ENCODE peak calls at places on chromosomes 11 and 22, in four cellular contexts. I, P, Q and X are unnamed samples.

GRCh38 chr11:102934735-102935134 is 20.8 kb downstream of the MMP13 start:
- DNase-seq in I (no peak), P (no peak), Q (no peak), X (no peak)

GRCh38 chr22:36356708-36357694 is 30.8 kb downstream of the MYH9 start:
- DNase-seq in I (no peak), P (peak; percentile 84), Q (no peak), X (no peak)

GRCh38 chr11:120043323-120043945 is 94.5 kb downstream of the TRIM29 start:
- DNase-seq in I (no peak), P (no peak), Q (peak; percentile 2), X (no peak)

GRCh38 chr22:37211853-37212173 is 464 bp downstream of the SSTR3 start:
- DNase-seq in I (no peak), P (peak; percentile 11), Q (no peak), X (no peak)

GRCh38 chr11:6746086-6746618 is 25.6 kb downstream of the OR2AG2 start:
- DNase-seq in I (no peak), P (peak; percentile 57), Q (peak; percentile 23), X (no peak)

GRCh38 chr11:34860034-34860433 is 56.1 kb downstream of the APIP start:
- DNase-seq in I (no peak), P (no peak), Q (no peak), X (no peak)

GRCh38 chr11:100638648-100639047 is 48.4 kb upstream of the ARHGAP42 start:
- DNase-seq in I (no peak), P (no peak), Q (no peak), X (no peak)

GRCh38 chr11:78720281-78720989 is 145.8 kb upstream of the NARS2 start:
- DNase-seq in I (no peak), P (no peak), Q (no peak), X (no peak)

GRCh38 chr22:42959472-42960145 is 55.3 kb downstream of the PACSIN2 start:
- DNase-seq in I (peak; percentile 79), P (no peak), Q (peak; percentile 67), X (peak; percentile 62)

GRCh38 chr11:2268911-2269600 is 1.3 kb downstream of the ASCL2 start:
- DNase-seq in I (peak; percentile 17), P (peak; percentile 47), Q (peak; percentile 48), X (peak; percentile 50)

GRCh38 chr11:132942611-132943324 is 589.5 kb downstream of the OPCML start:
- DNase-seq in I (no peak), P (no peak), Q (no peak), X (no peak)

GRCh38 chr11:86497836-86498235 is 123.1 kb downstream of the CCDC81 start:
- DNase-seq in I (no peak), P (no peak), Q (no peak), X (no peak)
- TF ChIP-seq CTCF in I (no peak), P (no peak), Q (no peak), X (no peak)

GRCh38 chr11:117969160-117969991 is 16.8 kb upstream of the IL10RA start:
- DNase-seq in I (no peak), P (no peak), Q (no peak), X (no peak)
- H3K4me1 ChIP-seq in I (peaks cover 63% of the 10 kb centered on the region), P (peaks cover 46% of the 10 kb centered on the region), Q (no peaks in the 10 kb centered on the region), X (no peaks in the 10 kb centered on the region)

GRCh38 chr22:20792966-20793332 is 19.0 kb downstream of the SERPIND1 start:
- DNase-seq in I (no peak), P (no peak), Q (no peak), X (no peak)
- TF ChIP-seq CTCF in I (no peak), P (no peak), Q (no peak), X (no peak)

DNA sequence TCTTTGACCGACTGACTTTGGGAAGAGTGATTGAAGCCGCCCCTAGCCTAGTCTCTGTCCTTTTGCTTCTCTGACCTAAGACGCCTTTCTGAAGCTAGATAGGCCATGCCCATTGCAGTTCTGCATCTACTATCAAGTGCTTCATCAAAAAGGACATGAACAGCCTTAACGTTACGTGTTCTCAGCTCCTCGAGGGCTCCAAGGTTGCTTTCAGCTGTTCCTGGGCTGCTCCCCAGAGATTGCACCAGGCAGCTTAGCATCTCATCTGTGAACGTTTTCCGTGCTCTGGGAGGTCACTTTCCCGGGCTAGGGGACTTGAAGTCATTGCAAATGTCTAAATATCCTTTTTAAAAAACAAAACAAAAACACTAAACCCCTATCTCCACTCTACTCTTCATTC is 13.9 kb downstream of the MICAL2 start:
- DNase-seq in I (no peak), P (no peak), Q (no peak), X (no peak)
- H3K4me1 ChIP-seq in I (peaks cover 93% of the 10 kb centered on the region), P (peaks cover 5% of the 10 kb centered on the region), Q (peaks cover 47% of the 10 kb centered on the region), X (no peaks in the 10 kb centered on the region)

GRCh38 chr22:33018232-33018864 is 39.8 kb downstream of the SYN3 start:
- DNase-seq in I (peak; percentile 53), P (no peak), Q (peak; percentile 40), X (peak; percentile 53)
- TF ChIP-seq CTCF in I (peak; percentile 93), P (peak; percentile 61), Q (peak; percentile 89), X (peak; percentile 66)

GRCh38 chr11:75325713-75326438 is 25.6 kb downstream of the ARRB1 start:
- DNase-seq in I (peak; percentile 45), P (peak; percentile 34), Q (no peak), X (peak; percentile 69)

GRCh38 chr11:75324740-75325139 is 26.7 kb downstream of the ARRB1 start:
- DNase-seq in I (no peak), P (no peak), Q (no peak), X (no peak)

GRCh38 chr11:75330279-75330678 is 21.2 kb downstream of the ARRB1 start:
- DNase-seq in I (no peak), P (no peak), Q (no peak), X (no peak)

GRCh38 chr11:75326439-75326810 is 25.0 kb downstream of the ARRB1 start:
- DNase-seq in I (no peak), P (no peak), Q (no peak), X (no peak)

GRCh38 chr11:75328426-75329277 is 22.8 kb downstream of the ARRB1 start:
- DNase-seq in I (peak; percentile 79), P (peak; percentile 79), Q (peak; percentile 71), X (peak; percentile 65)
- H3K4me1 ChIP-seq in I (peaks cover 69% of the 10 kb centered on the region), P (peaks cover 60% of the 10 kb centered on the region), Q (peaks cover 21% of the 10 kb centered on the region), X (peaks cover 9% of the 10 kb centered on the region)

GRCh38 chr11:108497317-108498045 is 703 bp downstream of the POGLUT3 start:
- DNase-seq in I (peak; percentile 89), P (peak; percentile 78), Q (peak; percentile 85), X (peak; percentile 96)
- TF ChIP-seq CTCF in I (no peak), P (no peak), Q (no peak), X (no peak)

DNA sequence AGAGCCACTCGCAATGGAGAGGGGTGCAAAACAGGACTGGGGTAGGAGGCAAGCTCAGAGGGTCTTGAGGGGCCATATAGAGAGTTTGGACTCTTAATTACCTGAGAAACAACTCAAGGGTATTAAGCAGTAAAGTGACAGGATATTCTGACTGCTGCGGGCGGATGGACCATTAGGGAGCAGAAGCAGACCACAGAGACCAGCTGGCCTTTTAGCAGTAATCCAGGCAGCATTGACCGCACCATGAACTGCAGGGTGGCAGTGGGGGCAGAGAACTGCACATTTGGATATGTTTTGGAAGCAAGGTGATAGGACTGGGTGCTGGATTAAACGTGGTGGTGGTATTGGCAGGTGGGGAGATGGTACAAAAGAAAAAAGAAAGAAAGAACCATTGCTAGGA is 125.3 kb downstream of the DBX1 start:
- DNase-seq in I (no peak), P (no peak), Q (no peak), X (no peak)
- H3K4me1 ChIP-seq in I (peaks cover 18% of the 10 kb centered on the region), P (no peaks in the 10 kb centered on the region), Q (peaks cover 4% of the 10 kb centered on the region), X (no peaks in the 10 kb centered on the region)

GRCh38 chr22:46238541-46238940 is 11.6 kb downstream of the CDPF1 start:
- DNase-seq in I (no peak), P (no peak), Q (no peak), X (no peak)

GRCh38 chr22:46240073-46240472 is 10.0 kb downstream of the CDPF1 start:
- DNase-seq in I (no peak), P (no peak), Q (no peak), X (no peak)

GRCh38 chr22:46240917-46241316 is 9.2 kb downstream of the CDPF1 start:
- DNase-seq in I (no peak), P (no peak), Q (no peak), X (no peak)

GRCh38 chr22:46240506-46240905 is 9.6 kb downstream of the CDPF1 start:
- DNase-seq in I (no peak), P (no peak), Q (no peak), X (no peak)

GRCh38 chr22:46239261-46240048 is 10.6 kb downstream of the CDPF1 start:
- DNase-seq in I (no peak), P (no peak), Q (no peak), X (no peak)
- TF ChIP-seq CTCF in I (no peak), P (no peak), Q (no peak), X (no peak)